ENCODE peak calls at places on chromosomes 11 and 22, in seven cellular contexts. One of them, this sample, is unnamed.

GRCh38 chr11:71432761-71433647 is 15.2 kb downstream of the DHCR7 start:
- DNase-seq in left ventricle myocardium inferior: no peak
- DNase-seq in CD4-positive, alpha-beta T cell: no peak
- DNase-seq in tibial nerve: no peak
- DNase-seq in left lung: no peak
- DNase-seq in IMR-90: no peak
- DNase-seq in sigmoid colon: no peak
- DNase-seq in this sample: no peak

GRCh38 chr11:65663634-65664200 is 1.0 kb upstream of the RELA start:
- DNase-seq in CD4-positive, alpha-beta T cell: peak
- DNase-seq in tibial nerve: no peak
- DNase-seq in left lung: no peak
- DNase-seq in sigmoid colon: peak
- DNase-seq in left ventricle myocardium inferior: peak
- DNase-seq in IMR-90: peak
- DNase-seq in this sample: peak

GRCh38 chr22:31830721-31831070 is 76.9 kb downstream of the DEPDC5 start:
- DNase-seq in left lung: no peak
- DNase-seq in CD4-positive, alpha-beta T cell: no peak
- DNase-seq in left ventricle myocardium inferior: no peak
- DNase-seq in tibial nerve: no peak
- DNase-seq in IMR-90: no peak
- DNase-seq in sigmoid colon: no peak
- DNase-seq in this sample: no peak

GRCh38 chr11:103222801-103223200 is 113.6 kb downstream of the DYNC2H1 start:
- DNase-seq in sigmoid colon: no peak
- DNase-seq in CD4-positive, alpha-beta T cell: no peak
- DNase-seq in IMR-90: peak
- DNase-seq in tibial nerve: no peak
- DNase-seq in left ventricle myocardium inferior: no peak
- DNase-seq in left lung: no peak
- DNase-seq in this sample: peak

GRCh38 chr11:75565221-75565814 is 3.3 kb downstream of the SERPINH1 start:
- DNase-seq in tibial nerve: no peak
- DNase-seq in IMR-90: peak
- DNase-seq in left ventricle myocardium inferior: peak
- DNase-seq in left lung: peak
- DNase-seq in sigmoid colon: peak
- DNase-seq in CD4-positive, alpha-beta T cell: no peak
- DNase-seq in this sample: no peak

GRCh38 chr11:129041611-129042018 is 98.9 kb upstream of the TP53AIP1 start:
- DNase-seq in CD4-positive, alpha-beta T cell: no peak
- DNase-seq in sigmoid colon: no peak
- DNase-seq in IMR-90: peak
- DNase-seq in left lung: no peak
- DNase-seq in tibial nerve: no peak
- DNase-seq in left ventricle myocardium inferior: no peak
- DNase-seq in this sample: no peak

GRCh38 chr22:36337365-36338130 is 50.2 kb downstream of the MYH9 start:
- DNase-seq in tibial nerve: no peak
- DNase-seq in left lung: no peak
- DNase-seq in sigmoid colon: no peak
- DNase-seq in CD4-positive, alpha-beta T cell: no peak
- DNase-seq in left ventricle myocardium inferior: no peak
- DNase-seq in IMR-90: no peak
- DNase-seq in this sample: no peak

GRCh38 chr11:128910583-128910982 is 19.4 kb downstream of the KCNJ5 start:
- DNase-seq in left lung: no peak
- DNase-seq in left ventricle myocardium inferior: no peak
- DNase-seq in sigmoid colon: no peak
- DNase-seq in CD4-positive, alpha-beta T cell: no peak
- DNase-seq in tibial nerve: no peak
- DNase-seq in IMR-90: peak
- DNase-seq in this sample: no peak

GRCh38 chr11:113574586-113574985 is 99.4 kb upstream of the DRD2 start:
- DNase-seq in sigmoid colon: no peak
- DNase-seq in IMR-90: no peak
- DNase-seq in left lung: no peak
- DNase-seq in tibial nerve: no peak
- DNase-seq in left ventricle myocardium inferior: no peak
- DNase-seq in CD4-positive, alpha-beta T cell: no peak
- DNase-seq in this sample: no peak

GRCh38 chr11:67048515-67048914 is 8.1 kb upstream of the RHOD start:
- DNase-seq in left lung: no peak
- DNase-seq in sigmoid colon: no peak
- DNase-seq in IMR-90: no peak
- DNase-seq in tibial nerve: no peak
- DNase-seq in left ventricle myocardium inferior: no peak
- DNase-seq in CD4-positive, alpha-beta T cell: no peak
- DNase-seq in this sample: no peak

GRCh38 chr11:27210509-27210908 is 152.5 kb downstream of the CCDC34 start:
- DNase-seq in CD4-positive, alpha-beta T cell: no peak
- DNase-seq in sigmoid colon: no peak
- DNase-seq in left lung: no peak
- DNase-seq in left ventricle myocardium inferior: no peak
- DNase-seq in IMR-90: no peak
- DNase-seq in tibial nerve: no peak
- DNase-seq in this sample: no peak

GRCh38 chr22:17164392-17165024 is 5.4 kb upstream of the HDHD5 start:
- DNase-seq in IMR-90: no peak
- DNase-seq in CD4-positive, alpha-beta T cell: no peak
- DNase-seq in sigmoid colon: no peak
- DNase-seq in tibial nerve: no peak
- DNase-seq in left ventricle myocardium inferior: no peak
- DNase-seq in left lung: no peak
- DNase-seq in this sample: no peak

DNA sequence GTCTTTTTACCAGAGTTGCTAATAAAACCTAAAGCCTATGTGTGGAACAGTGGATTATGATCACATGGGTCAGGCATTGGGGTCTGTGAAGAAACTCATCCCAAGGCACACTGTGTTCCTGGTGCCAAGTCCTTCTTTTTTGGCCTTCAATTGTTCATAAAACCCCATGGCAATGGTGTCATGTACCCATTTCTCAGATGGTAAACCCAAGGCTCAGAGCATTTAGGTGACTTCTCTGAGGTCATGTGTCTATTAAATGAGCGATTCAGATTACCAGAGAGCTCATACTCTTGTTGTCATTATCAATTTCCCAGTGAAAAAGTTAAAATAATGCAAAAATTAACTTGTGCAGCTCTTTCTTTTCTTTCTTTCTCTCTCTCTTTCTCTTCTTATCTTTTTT is 272.8 kb upstream of the SYN3 start:
- DNase-seq in sigmoid colon: no peak
- DNase-seq in tibial nerve: no peak
- DNase-seq in left ventricle myocardium inferior: no peak
- DNase-seq in left lung: no peak
- DNase-seq in CD4-positive, alpha-beta T cell: no peak
- DNase-seq in IMR-90: no peak
- DNase-seq in this sample: no peak
- H3K27ac ChIP-seq in sigmoid colon: no peak
- H3K27ac ChIP-seq in tibial nerve: no peak
- H3K27ac ChIP-seq in left ventricle myocardium inferior: no peak
- H3K27ac ChIP-seq in left lung: no peak
- H3K27ac ChIP-seq in CD4-positive, alpha-beta T cell: no peak
- H3K27ac ChIP-seq in IMR-90: no peak
- H3K27ac ChIP-seq in this sample: no peak

DNA sequence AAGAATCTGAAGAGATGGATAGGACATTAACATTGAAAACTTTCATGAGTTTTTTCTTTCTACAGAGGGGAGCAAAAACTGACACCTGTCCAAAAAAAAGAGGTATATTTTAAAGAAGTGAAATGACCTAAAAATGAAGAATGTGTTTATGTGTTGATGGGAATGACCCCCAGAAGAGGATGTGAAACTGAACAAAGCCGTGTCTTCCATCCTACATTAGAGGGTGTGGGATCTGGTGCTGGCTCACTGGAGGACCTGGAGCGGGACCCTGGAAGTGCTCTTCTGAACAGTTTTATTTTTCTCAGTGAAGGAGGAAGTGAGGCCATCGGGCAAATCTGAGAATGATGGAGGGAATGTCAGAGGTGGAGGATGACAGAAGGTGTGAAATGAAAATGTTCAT is 470.1 kb downstream of the NTM start:
- DNase-seq in left lung: no peak
- DNase-seq in IMR-90: no peak
- DNase-seq in sigmoid colon: no peak
- DNase-seq in tibial nerve: no peak
- DNase-seq in left ventricle myocardium inferior: no peak
- DNase-seq in CD4-positive, alpha-beta T cell: no peak
- DNase-seq in this sample: no peak
- TF ChIP-seq CTCF in left lung: no peak
- TF ChIP-seq CTCF in IMR-90: no peak
- TF ChIP-seq CTCF in sigmoid colon: no peak
- TF ChIP-seq CTCF in tibial nerve: no peak
- TF ChIP-seq CTCF in left ventricle myocardium inferior: no peak
- TF ChIP-seq CTCF in CD4-positive, alpha-beta T cell: no peak
- TF ChIP-seq CTCF in this sample: no peak

GRCh38 chr22:30694638-30695350 is at the start of gene OSBP2:
- DNase-seq in left ventricle myocardium inferior: peak
- DNase-seq in CD4-positive, alpha-beta T cell: peak
- DNase-seq in IMR-90: no peak
- DNase-seq in sigmoid colon: peak
- DNase-seq in tibial nerve: no peak
- DNase-seq in left lung: peak
- DNase-seq in this sample: peak

GRCh38 chr22:30695351-30695762 is 683 bp downstream of the OSBP2 start:
- DNase-seq in IMR-90: no peak
- DNase-seq in left ventricle myocardium inferior: no peak
- DNase-seq in CD4-positive, alpha-beta T cell: no peak
- DNase-seq in left lung: no peak
- DNase-seq in sigmoid colon: no peak
- DNase-seq in tibial nerve: no peak
- DNase-seq in this sample: peak

GRCh38 chr22:30697975-30698374 is 3.3 kb downstream of the OSBP2 start:
- DNase-seq in left ventricle myocardium inferior: no peak
- DNase-seq in CD4-positive, alpha-beta T cell: no peak
- DNase-seq in sigmoid colon: peak
- DNase-seq in tibial nerve: no peak
- DNase-seq in IMR-90: no peak
- DNase-seq in left lung: no peak
- DNase-seq in this sample: no peak

GRCh38 chr22:30694171-30694637 is 470 bp upstream of the OSBP2 start:
- DNase-seq in sigmoid colon: peak
- DNase-seq in CD4-positive, alpha-beta T cell: peak
- DNase-seq in left ventricle myocardium inferior: peak
- DNase-seq in tibial nerve: no peak
- DNase-seq in left lung: peak
- DNase-seq in IMR-90: peak
- DNase-seq in this sample: peak

DNA sequence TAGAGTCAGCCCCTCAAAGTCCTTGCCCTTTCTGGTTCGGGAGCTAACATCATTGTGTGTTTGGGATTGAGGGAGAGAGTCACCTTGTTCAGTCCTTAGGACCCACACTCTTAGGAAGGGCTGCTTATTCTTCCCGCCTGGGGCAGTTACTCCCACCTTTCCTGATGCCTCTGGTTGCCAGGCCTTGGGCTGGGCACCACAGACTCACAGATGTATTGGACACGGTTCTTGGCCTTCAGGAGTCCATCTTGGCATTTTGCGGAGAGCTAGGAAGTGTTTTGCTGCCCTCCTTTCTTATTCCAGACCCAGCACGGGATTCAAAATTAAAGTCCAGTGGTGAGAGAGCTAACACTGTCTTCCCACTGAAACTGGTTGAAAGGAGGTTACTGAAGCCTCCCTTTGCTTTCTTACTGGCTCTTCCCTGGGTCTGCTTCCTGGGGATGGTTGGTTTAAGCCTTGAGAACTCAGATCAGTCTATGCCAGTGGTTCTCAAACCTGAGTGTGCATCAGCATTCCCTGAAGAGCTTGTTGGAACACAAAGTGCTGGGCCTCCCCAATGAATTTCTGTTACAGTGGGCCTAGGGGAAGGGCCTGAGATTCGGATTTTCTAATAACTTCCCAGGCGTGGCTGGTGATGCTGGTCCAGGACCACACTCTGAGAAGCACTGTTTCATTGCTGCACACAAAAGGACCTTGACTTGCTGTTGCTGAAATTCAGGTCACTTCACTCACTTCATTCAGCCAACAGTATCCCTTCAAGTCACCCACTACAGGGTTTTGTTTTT is 1.4 kb downstream of the OSBP2 start:
- DNase-seq in left ventricle myocardium inferior: no peak
- DNase-seq in IMR-90: no peak
- DNase-seq in left lung: no peak
- DNase-seq in sigmoid colon: no peak
- DNase-seq in tibial nerve: no peak
- DNase-seq in CD4-positive, alpha-beta T cell: no peak
- DNase-seq in this sample: no peak
- H3K27ac ChIP-seq in left ventricle myocardium inferior: no peak
- H3K27ac ChIP-seq in IMR-90: no peak
- H3K27ac ChIP-seq in left lung: no peak
- H3K27ac ChIP-seq in sigmoid colon: no peak
- H3K27ac ChIP-seq in tibial nerve: no peak
- H3K27ac ChIP-seq in CD4-positive, alpha-beta T cell: no peak
- H3K27ac ChIP-seq in this sample: no peak

GRCh38 chr11:20276661-20277000 is 86.9 kb upstream of the HTATIP2 start:
- DNase-seq in left lung: no peak
- DNase-seq in tibial nerve: no peak
- DNase-seq in IMR-90: no peak
- DNase-seq in sigmoid colon: no peak
- DNase-seq in left ventricle myocardium inferior: no peak
- DNase-seq in CD4-positive, alpha-beta T cell: no peak
- DNase-seq in this sample: no peak
- TF ChIP-seq CTCF in left lung: no peak
- TF ChIP-seq CTCF in tibial nerve: no peak
- TF ChIP-seq CTCF in IMR-90: no peak
- TF ChIP-seq CTCF in sigmoid colon: no peak
- TF ChIP-seq CTCF in left ventricle myocardium inferior: no peak
- TF ChIP-seq CTCF in CD4-positive, alpha-beta T cell: no peak
- TF ChIP-seq CTCF in this sample: no peak

This sample was measured in pancreas.